ENCODE peak calls at places on chromosomes 11 and 22, in six cellular contexts. One of them, this sample, is unnamed.

GRCh38 chr11:133889893-133890292 is 44.6 kb upstream of the SPATA19 start:
- DNase-seq in PC-9: no peak
- DNase-seq in HT-29: no peak
- DNase-seq in progenitor cell of endocrine pancreas: no peak
- DNase-seq in HFFc6: no peak
- DNase-seq in non-pigmented ciliary epithelial cell: no peak
- DNase-seq in this sample: no peak

GRCh38 chr11:66850235-66850587 is 6.7 kb upstream of the LRFN4 start:
- DNase-seq in PC-9: no peak
- DNase-seq in HT-29: no peak
- DNase-seq in progenitor cell of endocrine pancreas: no peak
- DNase-seq in HFFc6: no peak
- DNase-seq in non-pigmented ciliary epithelial cell: no peak
- DNase-seq in this sample: no peak

GRCh38 chr22:42313804-42314581 is 43.5 kb upstream of the TCF20 start:
- DNase-seq in PC-9: peak
- DNase-seq in HT-29: peak
- DNase-seq in progenitor cell of endocrine pancreas: peak
- DNase-seq in HFFc6: no peak
- DNase-seq in non-pigmented ciliary epithelial cell: peak
- DNase-seq in this sample: no peak

GRCh38 chr11:85762226-85762625 is 48.7 kb downstream of the SYTL2 start:
- DNase-seq in PC-9: peak
- DNase-seq in HT-29: no peak
- DNase-seq in progenitor cell of endocrine pancreas: no peak
- DNase-seq in HFFc6: no peak
- DNase-seq in non-pigmented ciliary epithelial cell: no peak
- DNase-seq in this sample: no peak

GRCh38 chr11:60455531-60456042 is at the start of gene MS4A1:
- DNase-seq in PC-9: no peak
- DNase-seq in HT-29: no peak
- DNase-seq in progenitor cell of endocrine pancreas: no peak
- DNase-seq in HFFc6: no peak
- DNase-seq in non-pigmented ciliary epithelial cell: no peak
- DNase-seq in this sample: no peak

GRCh38 chr11:58301576-58301975 is 33.5 kb upstream of the OR10W1 start:
- DNase-seq in PC-9: no peak
- DNase-seq in HT-29: no peak
- DNase-seq in progenitor cell of endocrine pancreas: no peak
- DNase-seq in HFFc6: peak
- DNase-seq in non-pigmented ciliary epithelial cell: peak
- DNase-seq in this sample: no peak

GRCh38 chr22:42754658-42755057 is 34.0 kb upstream of the A4GALT start:
- DNase-seq in PC-9: peak
- DNase-seq in HT-29: no peak
- DNase-seq in progenitor cell of endocrine pancreas: no peak
- DNase-seq in HFFc6: peak
- DNase-seq in non-pigmented ciliary epithelial cell: no peak
- DNase-seq in this sample: no peak

GRCh38 chr22:29310863-29311339 is 4.5 kb downstream of the GAS2L1 start:
- DNase-seq in PC-9: peak
- DNase-seq in HT-29: peak
- DNase-seq in progenitor cell of endocrine pancreas: no peak
- DNase-seq in HFFc6: peak
- DNase-seq in non-pigmented ciliary epithelial cell: peak
- DNase-seq in this sample: no peak